ENCODE peak calls at places on chromosomes 1 and 21, in seven cellular contexts. H is activated CD8-positive, alpha-beta T cell treated with anti-CD3 and anti-CD28 coated beads for 36 hours; G is AG04450; T is tibial artery; I is AG04449; W is neural crest cell; E is A549. L is an unnamed sample.

GRCh38 chr1:159229486-159229885 is 24.8 kb downstream of the ACKR1 start:
- DNase-seq in E (no peak), I (no peak), H (no peak), W (no peak), T (no peak), G (no peak), L (no peak)

GRCh38 chr1:236762410-236762809 is 32.7 kb upstream of the MTR start:
- DNase-seq in G (no peak), I (no peak), T (no peak), E (no peak), W (no peak), H (peak), L (no peak)

GRCh38 chr1:62230724-62231123 is 36.1 kb downstream of the L1TD1 start:
- DNase-seq in W (no peak), G (no peak), I (peak), T (no peak), H (no peak), E (peak), L (no peak)

GRCh38 chr21:16082038-16082816 is 352.4 kb downstream of the USP25 start:
- DNase-seq in H (no peak), W (no peak), I (no peak), E (no peak), G (no peak), T (no peak), L (no peak)

GRCh38 chr1:31650161-31650560 is 5.5 kb upstream of the PEF1 start:
- DNase-seq in E (no peak), G (no peak), W (no peak), H (no peak), I (no peak), T (no peak), L (no peak)

GRCh38 chr1:32266926-32267645 is 16.0 kb downstream of the LCK start:
- DNase-seq in W (no peak), I (peak), H (no peak), T (no peak), G (peak), E (no peak), L (no peak)

GRCh38 chr1:204683284-204684205 is 2.0 kb downstream of the LRRN2 start:
- DNase-seq in T (no peak), H (no peak), W (no peak), G (no peak), E (no peak), I (no peak), L (no peak)

GRCh38 chr1:27392778-27393635 is 585 bp downstream of the GPR3 start:
- DNase-seq in E (peak), I (no peak), H (no peak), W (no peak), T (no peak), G (no peak), L (no peak)

GRCh38 chr1:89274431-89274857 is 1.8 kb upstream of the GBP5 start:
- DNase-seq in T (no peak), E (no peak), H (peak), W (no peak), G (no peak), I (no peak), L (no peak)

GRCh38 chr21:40845621-40846020 is 1.3 kb downstream of the DSCAM start:
- DNase-seq in G (no peak), T (no peak), W (no peak), I (peak), H (no peak), E (no peak), L (no peak)

DNA sequence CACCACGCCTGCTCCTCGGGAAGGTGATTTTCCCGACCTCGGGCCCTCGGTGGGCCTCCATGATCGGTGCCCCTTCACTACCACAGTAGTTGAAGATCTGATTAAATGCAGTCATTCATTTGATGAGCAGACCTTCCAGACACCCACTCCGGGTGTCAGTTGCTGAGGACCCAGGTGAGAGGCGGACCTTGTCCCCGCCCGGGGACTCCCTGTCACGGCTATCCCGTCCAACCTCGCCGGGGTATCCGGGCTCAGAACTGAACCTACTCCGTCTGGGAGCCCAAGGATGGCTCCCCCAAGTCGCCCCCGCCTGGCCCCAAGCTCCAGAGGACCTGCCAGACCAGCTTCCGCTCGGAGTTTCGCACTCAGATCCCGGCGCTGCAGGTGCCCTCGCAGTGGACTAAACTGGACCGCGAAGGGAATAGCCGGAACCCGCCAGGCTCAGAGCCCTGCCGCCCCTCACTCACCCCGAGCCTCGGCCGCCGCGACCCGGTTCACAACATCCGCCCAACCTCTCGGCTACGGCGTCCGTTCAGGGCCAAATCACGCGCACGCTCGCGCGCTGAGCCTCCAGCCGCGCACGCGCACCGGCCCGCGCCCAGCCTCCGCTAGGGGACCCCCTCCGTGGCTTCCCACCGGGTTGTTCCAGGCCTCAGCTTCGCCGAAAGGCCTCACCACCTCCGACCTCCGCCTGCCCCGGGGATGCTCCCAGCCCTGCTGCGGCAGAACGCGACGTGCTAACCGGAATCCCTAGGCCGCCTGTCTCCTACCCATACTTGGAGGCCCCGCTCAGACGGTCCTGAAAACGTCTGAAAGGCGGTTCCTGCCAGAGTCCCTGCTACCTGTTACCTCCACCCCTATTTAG is 22.3 kb downstream of the RNU1-3 start:
- DNase-seq in W (peak), T (peak), I (peak), E (peak), H (peak), G (peak), L (peak)
- TF ChIP-seq CTCF in W (peak), T (peak), I (peak), E (peak), H (peak), G (peak), L (peak)

GRCh38 chr21:43727571-43728466 is 8.9 kb downstream of the PDXK start:
- DNase-seq in T (no peak), H (peak), G (no peak), I (no peak), E (peak), W (no peak), L (no peak)
- TF ChIP-seq CTCF in T (no peak), H (no peak), G (no peak), I (no peak), E (peak), W (no peak), L (no peak)

DNA sequence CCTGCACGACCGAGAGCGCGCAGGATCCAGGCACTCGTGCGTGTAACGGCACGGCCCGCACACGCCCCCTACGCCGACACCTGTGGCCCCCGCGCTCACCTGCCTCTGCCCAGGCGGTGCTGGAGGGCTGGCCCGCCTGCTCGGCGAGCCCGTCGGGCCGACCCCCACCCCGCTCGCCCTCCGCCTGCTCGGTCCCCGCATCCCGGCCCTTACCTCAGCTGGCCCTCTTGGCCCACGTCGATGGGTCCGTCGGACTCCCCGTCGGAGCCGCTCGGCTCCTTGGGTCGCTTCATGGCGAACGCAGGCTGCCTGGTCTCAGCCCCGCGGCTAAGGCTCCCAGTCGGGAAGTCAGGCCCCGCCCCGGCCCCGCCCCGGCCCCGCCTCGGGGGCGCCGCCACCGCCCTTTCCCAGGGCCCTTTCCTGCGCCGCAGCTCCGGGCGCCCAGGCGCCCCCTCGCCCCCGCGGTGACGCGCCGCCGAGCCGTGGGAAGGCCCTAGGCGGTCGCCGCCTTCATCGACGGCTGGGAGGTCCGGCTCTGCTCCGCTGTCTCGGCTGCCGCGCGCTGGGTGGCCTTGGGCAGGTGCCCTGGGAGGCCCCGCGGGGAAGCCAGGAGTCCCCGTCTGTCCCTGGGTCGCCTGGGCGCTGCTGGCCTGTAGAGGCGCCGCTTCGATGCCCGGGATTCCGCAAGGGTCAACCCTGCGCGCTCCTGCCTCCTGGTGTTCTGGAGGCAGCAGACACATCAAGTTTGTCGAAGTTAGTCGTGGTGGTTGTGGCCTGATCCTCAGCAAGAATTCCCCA is at the start of gene HEYL:
- DNase-seq in I (no peak), H (peak), W (peak), T (peak), G (no peak), E (peak), L (peak)
- TF ChIP-seq CTCF in I (peak), H (no peak), W (peak), T (peak), G (peak), E (peak), L (peak)

DNA sequence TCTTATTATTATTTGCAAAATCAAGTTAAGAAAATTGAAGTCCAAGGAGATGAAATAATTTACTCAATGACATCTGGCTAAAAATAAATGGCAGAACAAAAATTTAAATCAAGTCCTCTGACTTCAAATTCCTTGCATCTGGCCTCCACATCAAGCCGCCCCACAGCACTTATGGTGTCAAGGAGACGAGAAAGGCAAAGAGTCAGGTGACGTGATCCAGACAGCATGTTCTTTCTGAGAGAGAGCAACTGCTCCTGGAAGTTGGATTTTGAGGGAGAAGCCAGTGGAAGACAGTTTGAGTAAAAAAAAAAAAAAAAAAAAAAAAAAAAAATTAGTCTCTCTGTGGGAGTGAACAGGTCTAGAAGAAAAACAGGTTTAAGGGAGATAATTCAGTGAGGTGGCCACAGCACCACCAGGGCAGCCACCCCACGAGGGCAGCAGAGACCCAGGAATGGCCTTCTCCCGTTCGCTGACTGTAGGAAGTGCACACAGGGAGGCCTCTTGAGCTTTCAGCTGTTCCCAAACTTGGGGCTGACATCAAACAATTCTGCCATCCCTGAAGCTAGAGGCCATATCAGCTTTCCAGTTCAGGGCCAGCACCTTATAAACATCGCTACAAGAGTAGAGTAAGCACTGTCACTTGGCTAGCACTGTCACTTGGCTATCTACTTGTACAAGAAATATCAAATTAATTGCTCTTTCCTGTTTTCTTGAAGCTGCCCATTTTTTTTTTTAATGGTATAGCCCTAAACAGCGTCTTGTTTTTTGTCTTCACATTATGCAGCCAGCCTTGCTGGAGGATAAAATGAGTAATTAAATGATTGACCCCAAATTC is 7.8 kb downstream of the C1orf162 start:
- DNase-seq in G (peak), E (peak), I (peak), W (peak), T (peak), H (peak), L (peak)
- TF ChIP-seq CTCF in G (peak), E (peak), I (peak), W (peak), T (peak), H (peak), L (peak)

GRCh38 chr1:87367549-87367948 is 38.9 kb downstream of the LMO4 start:
- DNase-seq in W (no peak), H (no peak), I (no peak), E (no peak), T (no peak), G (no peak), L (no peak)

GRCh38 chr1:87358219-87358618 is 29.5 kb downstream of the LMO4 start:
- DNase-seq in W (no peak), G (no peak), T (no peak), E (no peak), I (no peak), H (peak), L (no peak)

GRCh38 chr1:87359586-87359985 is 30.9 kb downstream of the LMO4 start:
- DNase-seq in H (no peak), W (no peak), I (no peak), E (no peak), T (no peak), G (no peak), L (no peak)

GRCh38 chr1:87362063-87362833 is 33.6 kb downstream of the LMO4 start:
- DNase-seq in H (no peak), G (no peak), I (no peak), T (no peak), E (no peak), W (no peak), L (no peak)

DNA sequence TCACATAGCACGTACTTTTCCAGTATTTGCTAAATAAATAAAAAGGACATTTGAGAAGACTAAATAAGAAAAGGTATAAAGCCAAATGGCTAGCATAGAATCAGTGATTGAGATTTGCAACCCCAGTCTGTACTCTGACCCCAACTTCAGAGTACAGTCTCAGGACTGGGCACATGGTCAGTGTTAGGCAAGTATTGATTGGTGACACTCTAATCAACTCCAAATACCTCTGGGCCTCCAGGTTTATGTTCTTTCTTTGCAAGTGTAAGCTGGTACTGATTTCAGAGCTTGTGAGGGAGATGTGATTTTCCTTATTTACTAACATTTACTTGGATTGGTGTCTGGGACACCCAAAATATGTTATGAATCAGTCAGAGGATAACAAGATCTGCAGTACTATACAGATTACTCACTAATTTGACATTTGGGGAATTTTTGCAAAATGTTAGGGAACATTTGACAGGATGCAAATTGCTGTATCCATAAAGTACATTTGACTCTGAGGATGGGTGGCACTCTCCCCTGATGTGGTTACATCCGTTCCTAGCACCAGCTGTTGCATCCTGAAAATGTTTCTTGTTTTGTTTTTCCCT is 34.2 kb downstream of the LMO4 start:
- DNase-seq in I (no peak), H (no peak), T (no peak), E (no peak), W (no peak), G (peak), L (no peak)
- TF ChIP-seq CTCF in I (no peak), H (no peak), T (no peak), E (no peak), W (no peak), G (no peak), L (no peak)

GRCh38 chr1:245319161-245319560 is 164.4 kb downstream of the KIF26B start:
- DNase-seq in I (no peak), H (no peak), W (no peak), T (no peak), E (no peak), G (no peak), L (no peak)

GRCh38 chr1:245317253-245317652 is 162.5 kb downstream of the KIF26B start:
- DNase-seq in I (no peak), E (no peak), G (no peak), W (no peak), T (no peak), H (no peak), L (no peak)

GRCh38 chr1:245327842-245328241 is 173.1 kb downstream of the KIF26B start:
- DNase-seq in E (no peak), T (no peak), H (no peak), G (no peak), I (no peak), W (no peak), L (no peak)

GRCh38 chr1:245326396-245326795 is 171.6 kb downstream of the KIF26B start:
- DNase-seq in H (no peak), G (no peak), E (no peak), W (no peak), T (no peak), I (no peak), L (no peak)

DNA sequence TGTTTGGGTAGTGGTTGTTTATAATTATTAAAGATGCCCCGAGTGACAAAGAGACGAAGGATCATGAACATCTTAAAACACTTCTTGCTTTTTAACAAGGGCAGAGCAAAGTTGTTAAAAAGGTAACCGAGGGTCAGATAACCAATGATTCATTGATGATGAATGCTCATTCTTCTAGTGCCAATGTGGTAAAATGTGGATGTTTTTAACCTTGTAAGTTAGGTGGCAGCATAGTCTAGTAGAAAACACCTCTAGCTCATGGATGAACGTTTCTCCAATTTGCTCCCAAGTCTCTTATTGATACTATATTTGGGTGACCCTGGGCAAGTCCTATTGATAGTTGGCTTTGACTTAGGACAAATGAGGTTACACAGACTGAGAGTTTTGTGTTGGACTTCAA is 167.9 kb downstream of the KIF26B start:
- DNase-seq in T (no peak), H (no peak), E (no peak), I (no peak), W (no peak), G (no peak), L (no peak)
- TF ChIP-seq CTCF in T (no peak), H (no peak), E (no peak), I (no peak), W (no peak), G (no peak), L (no peak)

GRCh38 chr1:91018006-91018405 is 3.8 kb downstream of the ZNF644 start:
- DNase-seq in H (no peak), T (no peak), G (no peak), E (no peak), I (no peak), W (no peak), L (no peak)
- TF ChIP-seq CTCF in H (no peak), T (peak), G (peak), E (peak), I (peak), W (peak), L (no peak)

DNA sequence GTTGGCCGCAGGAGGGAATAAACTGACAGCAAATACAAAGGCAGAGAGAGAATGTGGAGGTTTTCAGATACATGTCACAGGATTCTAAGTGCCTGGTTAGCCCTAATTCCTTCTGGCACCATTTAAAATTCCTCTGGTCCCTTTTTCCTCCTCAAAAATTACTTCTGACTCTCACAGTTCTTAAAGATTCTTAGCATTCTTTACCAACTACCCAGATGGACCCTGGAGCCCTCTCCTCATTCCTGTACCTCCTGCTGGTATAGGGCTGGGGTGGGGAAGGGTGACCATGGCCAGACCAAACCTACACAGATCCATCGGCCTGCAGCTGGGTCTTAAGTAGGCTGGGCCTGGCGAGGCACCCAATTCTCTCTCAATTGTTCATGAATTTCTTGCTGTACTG is 7.2 kb downstream of the MKNK1 start:
- DNase-seq in W (no peak), I (no peak), E (no peak), H (no peak), G (no peak), T (no peak), L (no peak)
- TF ChIP-seq CTCF in W (no peak), I (no peak), E (no peak), H (no peak), G (no peak), T (no peak), L (no peak)